ENCODE peak calls at places on chromosome 21, in four cellular contexts. A, F, V and K are unnamed samples.

GRCh38 chr21:15439726-15440125 is 290.1 kb upstream of the USP25 start:
- DNase-seq in A (no peak), F (no peak), V (no peak), K (no peak)

GRCh38 chr21:29504751-29505321 is 206.1 kb downstream of the BACH1 start:
- DNase-seq in F (no peak), A (no peak), V (peak; percentile 72), K (no peak)

GRCh38 chr21:40300300-40300699 is 433.1 kb downstream of the PCP4 start:
- DNase-seq in F (no peak), A (no peak), V (no peak), K (no peak)

GRCh38 chr21:34642211-34643075 is 26.4 kb upstream of the CLIC6 start:
- DNase-seq in V (peak; percentile 18), A (no peak), F (no peak), K (no peak)

GRCh38 chr21:44382536-44382935 is 29.1 kb downstream of the TRPM2 start:
- DNase-seq in V (no peak), F (no peak), A (no peak), K (no peak)

GRCh38 chr21:15122241-15122640 is 57.4 kb upstream of the NRIP1 start:
- DNase-seq in V (no peak), F (no peak), A (no peak), K (peak; percentile 21)

GRCh38 chr21:34702341-34702807 is 33.6 kb downstream of the CLIC6 start:
- DNase-seq in F (no peak), V (peak; percentile 98), A (no peak), K (no peak)

GRCh38 chr21:16086121-16086520 is 356.3 kb downstream of the USP25 start:
- DNase-seq in A (no peak), F (no peak), V (no peak), K (no peak)

GRCh38 chr21:29777155-29777554 is 162.6 kb downstream of the GRIK1 start:
- DNase-seq in F (no peak), V (no peak), A (no peak), K (no peak)

GRCh38 chr21:32346951-32347350 is 45.9 kb downstream of the URB1 start:
- DNase-seq in A (no peak), F (no peak), V (no peak), K (no peak)
- H3K4me3 ChIP-seq in A (no peak overlapping the region), F (no peak overlapping the region), V (no peak overlapping the region), K (no peak overlapping the region)

DNA sequence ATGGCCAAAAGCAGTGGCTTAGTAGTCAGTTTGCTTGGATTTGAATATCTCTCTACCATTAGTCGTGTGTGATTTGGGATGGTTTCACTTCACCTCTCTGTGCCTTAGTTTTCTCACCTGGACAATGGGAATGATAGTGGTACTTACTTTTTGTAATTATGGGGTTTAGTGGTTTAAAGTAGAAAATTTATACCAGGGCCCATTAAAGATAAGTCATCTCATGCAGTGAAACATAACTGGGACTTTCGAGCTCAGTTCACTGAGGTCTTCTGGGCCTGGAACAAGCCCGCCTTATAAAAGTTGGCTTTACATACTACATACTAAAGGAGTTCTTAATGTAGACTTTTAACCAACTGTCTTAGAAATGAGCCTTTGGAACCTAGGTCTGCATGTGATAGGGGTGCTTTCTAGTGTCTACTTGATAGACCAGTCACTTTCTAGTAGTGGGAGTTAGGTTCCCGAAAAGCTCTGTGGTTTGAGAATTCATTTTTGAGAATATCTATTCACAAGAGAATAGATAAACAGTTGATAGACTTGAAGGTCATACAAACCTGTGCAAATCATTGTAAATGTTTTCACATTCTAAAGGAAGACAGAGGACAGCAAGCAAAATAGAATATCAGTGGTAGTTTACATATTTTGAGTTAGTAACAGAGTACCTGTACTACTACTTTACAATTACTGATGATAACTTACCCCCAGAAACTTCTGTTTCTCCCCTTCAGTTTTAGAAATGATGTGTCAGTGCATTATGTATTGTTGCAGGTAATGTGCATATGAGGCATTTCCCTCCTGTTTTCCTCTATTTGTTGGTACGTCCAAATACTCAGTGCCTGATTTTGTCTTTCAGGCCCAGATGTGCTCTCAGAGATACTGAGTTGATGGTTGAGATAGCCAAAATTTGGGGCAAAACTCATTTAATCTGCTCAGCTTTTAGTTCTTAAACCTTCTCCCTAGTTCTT is 48.0 kb downstream of the DYRK1A start:
- DNase-seq in V (no peak), F (no peak), A (no peak), K (no peak)
- TF ChIP-seq USF2 in V (no peak), F (no peak), A (no peak), K (no peak)

GRCh38 chr21:43325968-43326367 is 101.0 kb downstream of the SIK1 start:
- DNase-seq in F (no peak), A (no peak), V (no peak), K (no peak)
- TF ChIP-seq RFX5 in F (no peak), A (no peak), V (no peak), K (no peak)

DNA sequence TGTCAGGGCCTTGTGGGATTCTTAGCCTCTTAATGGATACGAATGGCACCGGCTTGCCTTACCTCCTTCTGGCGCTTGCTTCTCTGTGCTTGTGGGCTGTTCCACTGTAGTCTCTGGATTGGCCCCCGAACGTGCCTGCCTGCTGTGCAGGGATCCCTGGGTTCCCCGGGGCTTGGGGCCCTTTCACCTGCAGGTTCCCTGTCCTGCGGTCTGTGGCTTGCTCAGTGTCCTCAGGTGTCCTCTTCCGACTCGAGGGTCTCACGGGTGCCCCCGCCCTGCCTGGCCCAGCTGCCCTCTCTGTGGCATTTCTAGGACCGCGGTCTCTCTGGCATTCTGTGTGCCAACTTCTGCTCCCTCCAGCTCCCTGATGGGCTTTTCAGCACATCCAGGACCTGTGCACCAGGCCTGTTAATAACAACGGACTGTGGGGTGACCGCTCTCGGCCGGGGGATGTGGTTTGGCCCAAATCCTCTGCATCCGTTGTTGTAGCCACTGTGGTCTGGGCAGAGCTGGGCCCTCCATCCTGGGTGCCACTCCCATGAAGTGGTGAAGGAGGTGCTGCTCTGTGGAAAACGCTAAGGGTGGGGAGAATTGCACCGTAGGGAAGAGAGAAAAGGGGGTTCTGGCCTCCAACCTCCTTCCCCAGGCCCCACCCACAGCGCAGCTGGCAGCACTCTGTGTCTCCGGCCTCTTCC is 12.4 kb downstream of the COL18A1 start:
- DNase-seq in F (no peak), A (no peak), V (no peak), K (no peak)
- H3K4me3 ChIP-seq in F (no peak overlapping the region), A (no peak overlapping the region), V (no peak overlapping the region), K (no peak overlapping the region)

GRCh38 chr21:17930102-17930501 is 110.9 kb upstream of the C21orf91 start:
- DNase-seq in V (no peak), F (no peak), A (no peak), K (no peak)

GRCh38 chr21:17921579-17922530 is 102.7 kb upstream of the C21orf91 start:
- DNase-seq in V (peak; percentile 65), F (peak; percentile 19), A (no peak), K (no peak)

GRCh38 chr21:17929514-17929913 is 110.4 kb upstream of the C21orf91 start:
- DNase-seq in A (no peak), F (no peak), V (no peak), K (no peak)

GRCh38 chr21:17925900-17926299 is 106.7 kb upstream of the C21orf91 start:
- DNase-seq in A (no peak), F (no peak), V (peak; percentile 24), K (no peak)

DNA sequence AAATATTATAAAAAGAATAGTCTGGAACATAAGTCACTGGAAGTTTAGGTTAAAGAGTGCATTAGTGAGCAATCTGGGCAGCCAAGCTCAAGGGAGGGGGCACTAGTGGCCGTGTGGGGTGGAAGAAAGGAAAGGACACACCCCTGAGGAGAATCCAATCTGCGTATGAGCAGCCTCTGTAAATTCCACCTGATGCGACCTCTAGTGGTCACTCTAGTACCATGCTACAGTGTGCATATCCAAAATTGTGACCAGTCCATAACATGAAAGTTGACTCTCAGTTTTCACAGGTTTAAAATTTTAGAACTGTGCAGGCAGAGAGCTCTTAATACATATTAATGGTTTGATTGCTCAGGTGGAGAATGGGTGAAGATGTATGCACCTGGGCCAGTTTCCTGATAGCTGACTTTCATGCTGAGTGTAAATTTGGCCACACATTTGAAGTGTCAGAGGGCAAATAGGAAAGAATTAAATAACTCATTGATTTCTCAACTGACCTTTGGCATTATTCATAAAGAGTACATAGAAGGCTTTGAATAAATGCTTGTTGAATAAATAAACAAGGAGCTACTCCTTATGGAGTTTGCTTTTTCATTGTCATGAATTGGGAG is 105.9 kb upstream of the C21orf91 start:
- DNase-seq in A (no peak), F (peak; percentile 64), V (peak; percentile 54), K (peak; percentile 1)
- TF ChIP-seq USF2 in A (no peak), F (no peak), V (no peak), K (no peak)

GRCh38 chr21:31909153-31909771 is 36.4 kb downstream of the HUNK start:
- DNase-seq in V (peak; percentile 17), F (no peak), A (no peak), K (no peak)
- TF ChIP-seq RFX5 in V (no peak), F (no peak), A (no peak), K (no peak)

GRCh38 chr21:41766051-41766882 is 585 bp downstream of the RIPK4 start:
- DNase-seq in F (no peak), V (no peak), A (no peak), K (no peak)

GRCh38 chr21:41766883-41767605 is at the start of gene RIPK4:
- DNase-seq in V (peak; percentile 23), A (peak; percentile 44), F (peak; percentile 73), K (peak; percentile 76)

GRCh38 chr21:41764558-41765392 is 2.1 kb downstream of the RIPK4 start:
- DNase-seq in A (no peak), F (no peak), V (no peak), K (peak; percentile 59)

GRCh38 chr21:41763996-41764395 is 2.9 kb downstream of the RIPK4 start:
- DNase-seq in V (no peak), A (no peak), F (no peak), K (no peak)

DNA sequence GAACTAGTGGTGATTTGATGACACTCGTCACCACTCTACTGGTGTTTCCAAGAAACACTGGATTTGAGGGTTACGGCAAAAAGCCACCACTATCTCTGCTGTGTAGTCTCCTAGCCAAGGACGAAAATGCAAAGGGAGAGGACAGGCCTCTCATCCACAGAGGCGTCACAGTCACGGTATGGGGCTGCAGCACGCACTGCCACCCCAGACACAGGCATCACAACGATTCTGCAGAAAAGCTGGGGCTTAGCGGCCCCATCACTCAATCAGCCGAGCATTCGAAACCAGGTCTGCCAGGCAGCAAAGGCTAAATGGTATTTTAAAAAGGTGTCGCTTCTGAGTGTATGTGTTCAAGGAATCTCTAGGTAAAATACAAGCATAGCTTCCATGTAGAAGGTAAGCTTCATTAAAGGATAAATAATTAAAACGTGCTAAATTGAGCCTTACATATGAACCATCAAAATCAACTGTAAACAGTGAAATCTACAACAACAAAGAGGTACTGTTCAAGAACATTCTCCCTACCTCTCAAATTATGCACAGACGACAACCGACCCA is 1.4 kb downstream of the RIPK4 start:
- DNase-seq in F (no peak), V (no peak), A (no peak), K (no peak)
- H3K4me3 ChIP-seq in F (peak overlapping the region; percentile 76), V (no peak overlapping the region), A (peak overlapping the region; percentile 37), K (peak overlapping the region; percentile 92)

GRCh38 chr21:38853421-38853919 is 47.7 kb downstream of the ETS2 start:
- DNase-seq in F (no peak), V (peak; percentile 96), A (no peak), K (peak; percentile 75)
- TF ChIP-seq USF2 in F (no peak), V (no peak), A (no peak), K (no peak)

GRCh38 chr21:25313891-25314646 is 293.2 kb downstream of the MRPL39 start:
- DNase-seq in A (no peak), V (peak; percentile 67), F (peak; percentile 23), K (no peak)
- TF ChIP-seq RFX5 in A (no peak), V (no peak), F (no peak), K (no peak)

GRCh38 chr21:45456014-45456835 is 51.3 kb downstream of the COL18A1 start:
- DNase-seq in A (no peak), F (no peak), V (no peak), K (no peak)
- H3K4me3 ChIP-seq in A (no peak overlapping the region), F (no peak overlapping the region), V (no peak overlapping the region), K (no peak overlapping the region)